ENCODE peak calls at places on chromosomes 4 and X, in four cellular contexts. B is A673, A is transverse colon, R is astrocyte. Q is an unnamed sample. For H3K9me3, the result is how much of the 10 kb centered on the place peaks cover.

GRCh38 chr4:179867300-179867878 is 2375.8 kb upstream of the TENM3 start:
- DNase-seq in B (peak), A (peak), R (peak), Q (no peak)

GRCh38 chr4:185792384-185793146 is 19.4 kb downstream of the SORBS2 start:
- DNase-seq in A (no peak), R (peak), B (peak), Q (no peak)

GRCh38 chrX:153635388-153635787 is 11.6 kb upstream of the DUSP9 start:
- DNase-seq in A (no peak), R (no peak), B (no peak), Q (no peak)

GRCh38 chr4:183163135-183163534 is 64.1 kb downstream of the WWC2 start:
- DNase-seq in B (no peak), R (no peak), A (no peak), Q (no peak)

GRCh38 chrX:66012094-66012534 is 27.8 kb downstream of the VSIG4 start:
- DNase-seq in R (no peak), A (peak), B (no peak), Q (no peak)

GRCh38 chr4:38765391-38765790 is 17.4 kb downstream of the TLR10 start:
- DNase-seq in R (peak), A (no peak), B (no peak), Q (no peak)

GRCh38 chrX:85244411-85245210 is 820 bp downstream of the ZNF711 start:
- DNase-seq in R (peak), B (peak), A (no peak), Q (peak)

GRCh38 chr4:16573181-16573580 is 325.3 kb downstream of the LDB2 start:
- DNase-seq in B (no peak), R (peak), A (no peak), Q (no peak)

GRCh38 chrX:150503898-150504219 is 64.6 kb upstream of the MTM1 start:
- DNase-seq in A (peak), B (no peak), R (no peak), Q (no peak)

GRCh38 chrX:118522230-118522926 is 26.8 kb downstream of the DOCK11 start:
- DNase-seq in B (no peak), A (no peak), R (no peak), Q (no peak)

GRCh38 chr4:147985376-147985775 is 253.5 kb downstream of the ARHGAP10 start:
- DNase-seq in B (no peak), R (no peak), A (no peak), Q (no peak)

DNA sequence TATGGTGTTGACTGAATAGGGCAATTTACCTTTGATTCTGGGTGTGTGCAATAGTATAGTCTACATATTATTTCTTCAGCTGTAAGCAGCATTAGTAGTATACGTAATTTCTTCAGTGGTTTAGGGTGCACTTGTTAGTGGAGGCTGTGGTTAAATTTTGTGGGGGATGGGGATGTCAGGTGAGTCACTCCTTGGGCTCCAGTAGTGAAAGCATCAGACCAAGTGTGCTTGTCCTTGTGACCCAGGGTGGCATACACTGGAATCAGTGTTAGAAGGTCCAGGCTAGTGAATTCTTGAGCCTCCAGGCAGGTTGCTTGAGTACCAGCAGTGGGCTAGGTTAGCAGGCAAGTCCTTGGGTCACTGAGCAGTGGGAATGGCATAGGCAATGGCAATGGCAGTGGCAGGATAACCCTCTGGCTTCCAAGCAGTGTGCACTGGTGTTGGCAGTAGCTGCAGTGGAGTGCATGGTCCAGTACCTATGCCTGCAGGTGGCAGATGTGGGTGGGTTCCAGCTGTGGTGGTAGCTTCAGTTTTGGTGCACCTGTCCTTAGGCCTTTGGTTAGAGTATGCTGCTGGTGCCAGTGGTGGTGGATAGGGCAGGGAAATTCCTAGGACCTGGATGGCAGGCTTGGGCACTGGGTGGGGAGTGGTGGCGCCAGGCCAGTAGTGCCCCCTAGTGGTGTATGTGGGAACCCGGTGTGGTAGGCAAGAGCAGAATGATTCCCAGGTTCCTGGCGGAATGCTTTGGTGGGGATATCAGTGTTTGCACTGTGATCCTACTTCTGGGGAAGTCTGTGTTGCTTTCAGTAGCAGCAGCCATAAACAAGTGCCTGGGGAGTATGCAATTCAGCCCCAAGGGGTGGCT is 531.0 kb downstream of the SMARCA1 start:
- DNase-seq in A (no peak), B (no peak), R (no peak), Q (no peak)
- H3K9me3 ChIP-seq in A (under half), B (under half), R (under half), Q (under half)

DNA sequence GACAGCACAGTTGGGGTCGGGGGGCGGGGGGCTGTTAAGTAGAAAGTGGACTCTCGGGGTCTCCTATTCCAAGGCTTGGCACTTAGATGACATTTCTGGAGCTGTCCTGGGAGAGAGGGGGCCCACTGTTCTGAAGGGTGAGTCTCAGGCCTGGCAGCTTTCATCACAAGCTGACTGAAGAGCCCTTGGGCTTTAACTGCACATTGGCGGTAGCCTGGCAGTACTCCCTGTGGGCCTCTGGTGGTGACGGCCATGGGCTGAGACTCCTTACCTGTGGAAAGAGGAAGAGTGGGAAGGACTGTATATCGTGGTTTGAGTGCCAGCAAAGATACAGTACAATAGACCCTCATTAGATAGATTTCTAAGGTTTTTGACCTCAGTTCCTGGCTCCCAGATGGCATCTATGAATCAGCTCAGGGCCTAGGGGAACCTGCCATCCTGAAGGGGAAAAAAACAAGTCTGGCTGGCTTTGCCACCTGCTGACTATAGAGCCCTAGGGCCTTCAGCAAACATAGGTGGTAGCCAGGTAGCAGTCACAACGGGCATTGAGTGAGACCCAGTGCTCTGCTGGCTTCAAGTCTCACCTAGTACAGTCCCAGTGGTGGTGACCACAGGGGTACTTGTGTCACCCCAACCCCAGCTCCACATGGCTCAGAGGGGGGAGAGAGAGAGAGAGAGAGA is 87.9 kb downstream of the ANKRD17 start:
- DNase-seq in B (no peak), R (no peak), A (no peak), Q (no peak)
- H3K9me3 ChIP-seq in B (under half), R (under half), A (under half), Q (under half)

GRCh38 chr4:28834120-28834519 is 1886.0 kb upstream of the PCDH7 start:
- DNase-seq in B (no peak), R (no peak), A (no peak), Q (no peak)

GRCh38 chr4:28827866-28828265 is 1892.3 kb upstream of the PCDH7 start:
- DNase-seq in B (no peak), A (no peak), R (no peak), Q (no peak)

GRCh38 chr4:28831867-28832266 is 1888.3 kb upstream of the PCDH7 start:
- DNase-seq in B (no peak), R (no peak), A (no peak), Q (no peak)

GRCh38 chr4:28832445-28832844 is 1887.7 kb upstream of the PCDH7 start:
- DNase-seq in B (no peak), A (no peak), R (no peak), Q (no peak)
- H3K9me3 ChIP-seq in B (under half), A (under half), R (under half), Q (under half)

GRCh38 chrX:155745792-155746191 is 133.0 kb upstream of the TMLHE start:
- DNase-seq in A (peak), B (peak), R (no peak), Q (no peak)
- H3K9me3 ChIP-seq in A (under half), B (under half), R (under half), Q (under half)

DNA sequence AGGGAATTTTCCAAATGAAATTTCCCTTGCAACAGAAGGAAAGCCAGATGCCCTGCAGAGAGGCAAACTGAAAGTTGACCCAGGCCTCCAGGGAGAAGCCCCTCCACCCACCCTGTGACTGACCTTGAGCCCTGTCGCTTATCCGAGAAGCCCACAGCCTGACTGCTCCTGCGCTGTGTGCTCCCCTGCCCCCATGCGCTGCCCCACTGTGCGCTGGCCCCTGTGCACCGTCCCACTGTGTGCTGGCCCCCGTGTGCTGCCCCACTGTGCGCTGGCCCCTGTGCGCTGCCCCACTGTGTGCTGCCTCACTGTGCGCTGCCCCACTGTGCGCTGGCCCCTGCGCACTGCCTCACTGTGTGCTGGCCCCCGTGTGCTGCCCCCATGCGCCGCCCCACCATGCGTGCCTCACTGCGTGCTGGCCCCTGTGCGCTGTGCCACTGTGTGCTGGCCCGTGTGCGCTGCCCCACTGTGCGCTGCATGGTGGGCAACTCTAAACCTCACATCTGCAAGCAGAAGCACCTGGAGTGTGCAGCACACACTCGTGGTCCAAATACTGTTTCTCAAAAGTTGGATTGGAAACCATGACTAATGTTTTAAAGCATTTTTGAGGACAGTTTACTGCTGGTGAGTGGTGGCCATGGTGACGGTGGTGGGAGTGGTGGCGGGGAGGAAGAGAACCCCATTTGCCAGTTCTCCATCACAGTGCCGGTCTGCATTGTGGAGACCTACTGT is 8.3 kb upstream of the GRPEL1 start:
- DNase-seq in A (no peak), B (no peak), R (peak), Q (no peak)
- H3K9me3 ChIP-seq in A (under half), B (under half), R (under half), Q (under half)

GRCh38 chr4:129062580-129062979 is 30.8 kb downstream of the SCLT1 start:
- DNase-seq in R (no peak), A (no peak), B (no peak), Q (no peak)
- H3K9me3 ChIP-seq in R (under half), A (half or more), B (half or more), Q (under half)

DNA sequence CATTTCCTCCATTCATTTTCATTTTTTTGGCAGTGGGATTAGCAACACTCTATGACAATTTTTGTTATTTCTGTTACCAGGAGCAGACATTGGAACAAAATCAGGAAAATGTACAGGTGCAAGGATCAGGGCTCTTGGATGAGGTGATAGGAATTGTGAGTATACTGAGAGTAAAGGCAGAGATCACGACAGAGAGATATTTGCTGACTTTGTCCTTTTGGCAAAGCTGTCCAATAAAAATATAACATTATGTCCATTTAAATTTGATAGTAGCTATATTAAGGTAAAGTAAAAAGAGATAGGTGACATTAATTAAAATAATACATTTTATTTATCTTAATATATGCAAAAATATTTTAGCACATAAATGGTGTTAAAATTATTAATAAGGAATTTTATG is 373.1 kb upstream of the GNPDA2 start:
- DNase-seq in A (no peak), R (no peak), B (no peak), Q (no peak)
- H3K9me3 ChIP-seq in A (under half), R (under half), B (under half), Q (under half)

GRCh38 chr4:42083816-42084215 is 68.6 kb downstream of the BEND4 start:
- DNase-seq in B (no peak), A (no peak), R (no peak), Q (no peak)
- H3K9me3 ChIP-seq in B (under half), A (under half), R (under half), Q (under half)

GRCh38 chrX:145843196-145843595 is 25.6 kb downstream of the SLITRK2 start:
- DNase-seq in A (no peak), R (no peak), B (no peak), Q (no peak)
- H3K9me3 ChIP-seq in A (under half), R (under half), B (under half), Q (under half)